ENCODE peak calls at places on chromosomes 11 and 22, in six cellular contexts. L is transverse colon, C is sigmoid colon, V is suprapubic skin, R is SK-N-SH, J is endothelial cell of umbilical vein. T is an unnamed sample.

GRCh38 chr22:17882727-17883126 is 108.5 kb upstream of the BID start:
- DNase-seq in V (no peak), J (no peak), L (no peak), C (no peak), R (no peak), T (no peak)

GRCh38 chr22:26903030-26903856 is 245.9 kb downstream of the MIAT start:
- DNase-seq in J (no peak), L (peak), V (no peak), C (no peak), R (no peak), T (no peak)

GRCh38 chr11:123020968-123021367 is 39.3 kb upstream of the BSX start:
- DNase-seq in R (peak), V (no peak), J (peak), L (peak), C (no peak), T (no peak)

GRCh38 chr11:69362315-69362714 is 68.4 kb downstream of the MYEOV start:
- DNase-seq in R (no peak), C (no peak), V (peak), J (no peak), L (no peak), T (no peak)

GRCh38 chr22:38782402-38783094 is 11.4 kb downstream of the DNAL4 start:
- DNase-seq in R (no peak), L (no peak), C (no peak), J (no peak), V (no peak), T (no peak)

GRCh38 chr11:71251761-71252433 is 480 bp downstream of the SHANK2 start:
- DNase-seq in J (no peak), R (peak), C (no peak), L (peak), V (no peak), T (peak)

GRCh38 chr11:46520971-46521745 is 72.7 kb downstream of the AMBRA1 start:
- DNase-seq in J (peak), V (no peak), R (no peak), C (no peak), L (no peak), T (no peak)

GRCh38 chr11:61730222-61730994 is 22.0 kb upstream of the MYRF start:
- DNase-seq in R (no peak), J (no peak), C (no peak), L (no peak), V (no peak), T (no peak)

GRCh38 chr11:71240061-71240690 is 12.2 kb downstream of the SHANK2 start:
- DNase-seq in V (peak), J (no peak), R (peak), C (peak), L (no peak), T (peak)

GRCh38 chr11:130831506-130832385 is 84.5 kb downstream of the SNX19 start:
- DNase-seq in C (no peak), J (no peak), R (peak), L (no peak), V (no peak), T (no peak)

GRCh38 chr11:87878373-87878779 is 296.9 kb downstream of the RAB38 start:
- DNase-seq in V (no peak), J (peak), C (no peak), R (no peak), L (no peak), T (no peak)

GRCh38 chr11:15955595-15955994 is 400.8 kb downstream of the SOX6 start:
- DNase-seq in L (no peak), R (no peak), V (no peak), J (no peak), C (no peak), T (no peak)

GRCh38 chr22:28761449-28761755 is 11.1 kb upstream of the CCDC117 start:
- DNase-seq in J (no peak), V (no peak), R (no peak), L (no peak), C (no peak), T (peak)

GRCh38 chr11:61331636-61332035 is 1.3 kb downstream of the DDB1 start:
- DNase-seq in C (no peak), R (no peak), J (no peak), V (no peak), L (no peak), T (no peak)

GRCh38 chr11:118636569-118637290 is 29.3 kb downstream of the PHLDB1 start:
- DNase-seq in J (no peak), L (no peak), C (no peak), V (no peak), R (no peak), T (no peak)

GRCh38 chr11:125170406-125171031 is 6.0 kb downstream of the PKNOX2 start:
- DNase-seq in V (no peak), J (peak), L (no peak), R (peak), C (peak), T (no peak)

GRCh38 chr11:66178183-66178582 is 90.3 kb upstream of the RAB1B start:
- DNase-seq in L (no peak), J (no peak), R (no peak), C (no peak), V (no peak), T (no peak)

GRCh38 chr11:111440416-111441205 is 61.5 kb upstream of the POU2AF1 start:
- DNase-seq in J (no peak), V (no peak), C (peak), R (no peak), L (no peak), T (no peak)

GRCh38 chr11:3171931-3172560 is 6.9 kb upstream of the OSBPL5 start:
- DNase-seq in C (no peak), J (no peak), R (no peak), V (no peak), L (no peak), T (peak)

GRCh38 chr11:121535122-121535796 is 82.5 kb upstream of the SORL1-AS1 start:
- DNase-seq in J (no peak), C (no peak), V (no peak), R (no peak), L (no peak), T (no peak)

GRCh38 chr11:67318239-67318555 is 14.9 kb downstream of the SSH3 start:
- DNase-seq in L (no peak), V (peak), C (no peak), J (no peak), R (no peak), T (no peak)

GRCh38 chr22:29369460-29369859 is 18.9 kb downstream of the AP1B1 start:
- DNase-seq in V (no peak), R (no peak), J (peak), L (peak), C (peak), T (peak)

GRCh38 chr11:71129624-71130023 is 122.8 kb downstream of the SHANK2 start:
- DNase-seq in C (no peak), J (no peak), L (no peak), V (no peak), R (no peak), T (peak)

GRCh38 chr11:122642971-122643370 is 12.6 kb upstream of the UBASH3B start:
- DNase-seq in R (no peak), L (no peak), C (no peak), J (no peak), V (no peak), T (no peak)

GRCh38 chr11:95193541-95193940 is 37.5 kb downstream of the SESN3 start:
- DNase-seq in J (no peak), V (no peak), L (no peak), R (no peak), C (no peak), T (no peak)

GRCh38 chr11:95187730-95188129 is 43.3 kb downstream of the SESN3 start:
- DNase-seq in J (no peak), C (no peak), L (no peak), R (no peak), V (no peak), T (no peak)

GRCh38 chr11:95192717-95193116 is 38.3 kb downstream of the SESN3 start:
- DNase-seq in L (no peak), J (no peak), V (no peak), R (no peak), C (no peak), T (no peak)
- H3K27ac ChIP-seq in L (no peak), J (no peak), V (no peak), R (no peak), C (no peak), T (no peak)

DNA sequence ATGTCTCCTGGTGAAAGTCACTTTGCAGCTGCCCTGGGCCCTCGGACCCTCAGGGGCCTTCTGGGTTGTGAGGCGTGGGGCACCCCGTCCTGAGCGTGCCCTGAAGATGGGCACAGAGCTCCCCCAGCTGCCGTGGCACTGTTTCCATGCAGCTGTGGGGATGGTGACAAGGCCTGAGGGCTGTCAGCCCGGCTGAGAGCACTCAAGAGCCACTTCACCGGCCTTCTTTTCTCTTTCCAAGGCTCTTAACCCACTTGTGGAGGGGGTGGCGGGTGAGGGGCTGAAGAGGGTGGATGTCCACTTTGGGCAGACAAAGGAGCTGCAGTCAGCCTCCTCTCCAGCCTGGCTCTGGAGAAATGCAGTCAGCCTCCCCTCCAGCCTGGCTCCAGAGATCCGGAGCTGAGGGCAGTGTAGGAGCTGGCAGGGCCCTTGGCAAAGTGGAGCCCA is 239.5 kb downstream of the ST3GAL4 start:
- DNase-seq in J (no peak), L (no peak), V (no peak), C (no peak), R (no peak), T (peak)
- TF ChIP-seq POLR2AphosphoS5 in J (no peak), L (no peak), V (no peak), C (no peak), R (no peak), T (no peak)

GRCh38 chr22:24506802-24507438 is 11.8 kb downstream of the UPB1 start:
- DNase-seq in C (no peak), L (no peak), R (no peak), V (peak), J (peak), T (no peak)
- H3K27ac ChIP-seq in C (no peak), L (no peak), R (no peak), V (no peak), J (peak), T (peak)

DNA sequence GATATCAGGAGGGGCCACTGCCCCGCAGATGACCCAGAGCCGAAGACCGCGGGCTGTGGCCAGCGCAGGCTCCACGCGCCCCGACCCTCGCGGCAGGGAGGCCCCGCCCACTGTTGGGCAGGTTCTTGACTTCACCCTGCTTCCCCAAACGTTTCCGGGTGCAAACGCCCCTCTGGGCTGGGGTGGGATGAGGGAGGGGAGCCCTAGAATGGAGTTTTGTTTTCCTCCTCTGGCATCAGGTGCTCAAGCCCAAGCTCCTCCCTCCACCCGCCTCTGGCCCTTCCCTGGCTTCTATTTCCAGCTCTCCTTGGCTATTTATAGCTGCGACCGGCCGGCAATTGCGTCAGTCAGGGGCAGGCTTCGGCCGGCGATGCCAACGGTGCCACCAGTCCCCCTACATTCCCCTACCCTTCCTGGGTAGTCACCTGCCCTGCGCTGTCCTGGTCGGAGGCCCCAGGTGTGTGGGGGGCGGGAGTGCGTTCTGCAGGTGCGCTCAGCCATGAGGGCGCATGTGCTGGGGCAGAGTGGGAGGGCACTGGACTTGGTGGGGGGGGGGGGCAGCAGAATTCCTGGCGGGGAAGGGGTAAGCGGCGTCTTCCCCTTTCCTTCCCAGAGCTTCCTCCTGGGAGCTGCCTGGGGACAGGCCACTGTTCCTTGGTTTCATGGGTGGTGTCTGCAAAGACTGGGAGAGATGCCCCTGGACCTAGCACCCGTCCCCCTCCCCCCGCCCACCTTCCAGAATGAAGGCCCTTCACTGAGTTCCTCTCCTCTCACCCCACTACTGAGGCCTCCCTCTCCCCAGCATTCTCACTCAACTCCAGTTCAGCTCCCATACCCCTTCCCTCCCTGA is 23.6 kb downstream of the DUSP8 start:
- DNase-seq in J (peak), C (peak), V (no peak), L (peak), R (peak), T (no peak)
- TF ChIP-seq POLR2AphosphoS5 in J (no peak), C (peak), V (no peak), L (peak), R (no peak), T (no peak)